ENCODE peak calls at places on chromosomes 6 and 20, in six cellular contexts. One of them, this sample, is unnamed.

GRCh38 chr6:128071212-128071611 is 170.4 kb upstream of the THEMIS start:
- DNase-seq in stomach: no peak
- DNase-seq in foreskin melanocyte: no peak
- DNase-seq in NCI-H510A: no peak
- DNase-seq in stimulated activated CD8-positive, alpha-beta memory T cell treated with anti-CD3 and anti-CD28 coated beads, Interleukin-15, amount 100 ng/mL, for 24 hours: no peak
- DNase-seq in AG09319: no peak
- DNase-seq in this sample: no peak

GRCh38 chr6:85516168-85516567 is 66.3 kb downstream of the NT5E start:
- DNase-seq in stomach: no peak
- DNase-seq in foreskin melanocyte: no peak
- DNase-seq in NCI-H510A: no peak
- DNase-seq in stimulated activated CD8-positive, alpha-beta memory T cell treated with anti-CD3 and anti-CD28 coated beads, Interleukin-15, amount 100 ng/mL, for 24 hours: no peak
- DNase-seq in AG09319: no peak
- DNase-seq in this sample: no peak

GRCh38 chr6:142331075-142331551 is 29.3 kb downstream of the ADGRG6 start:
- DNase-seq in stomach: no peak
- DNase-seq in foreskin melanocyte: peak
- DNase-seq in NCI-H510A: no peak
- DNase-seq in stimulated activated CD8-positive, alpha-beta memory T cell treated with anti-CD3 and anti-CD28 coated beads, Interleukin-15, amount 100 ng/mL, for 24 hours: no peak
- DNase-seq in AG09319: no peak
- DNase-seq in this sample: no peak

GRCh38 chr6:11538049-11538798 is 675 bp downstream of the TMEM170B start:
- DNase-seq in stomach: peak
- DNase-seq in foreskin melanocyte: peak
- DNase-seq in NCI-H510A: no peak
- DNase-seq in stimulated activated CD8-positive, alpha-beta memory T cell treated with anti-CD3 and anti-CD28 coated beads, Interleukin-15, amount 100 ng/mL, for 24 hours: no peak
- DNase-seq in AG09319: no peak
- DNase-seq in this sample: peak

GRCh38 chr6:16758163-16758975 is 2.9 kb downstream of the ATXN1 start:
- DNase-seq in stomach: no peak
- DNase-seq in foreskin melanocyte: no peak
- DNase-seq in NCI-H510A: no peak
- DNase-seq in stimulated activated CD8-positive, alpha-beta memory T cell treated with anti-CD3 and anti-CD28 coated beads, Interleukin-15, amount 100 ng/mL, for 24 hours: no peak
- DNase-seq in AG09319: no peak
- DNase-seq in this sample: no peak

GRCh38 chr6:3759656-3760245 is 8.2 kb upstream of the PXDC1 start:
- DNase-seq in stomach: no peak
- DNase-seq in foreskin melanocyte: no peak
- DNase-seq in NCI-H510A: no peak
- DNase-seq in stimulated activated CD8-positive, alpha-beta memory T cell treated with anti-CD3 and anti-CD28 coated beads, Interleukin-15, amount 100 ng/mL, for 24 hours: no peak
- DNase-seq in AG09319: no peak
- DNase-seq in this sample: no peak

GRCh38 chr6:37679539-37680476 is 17.9 kb downstream of the MDGA1 start:
- DNase-seq in stomach: no peak
- DNase-seq in foreskin melanocyte: no peak
- DNase-seq in NCI-H510A: peak
- DNase-seq in stimulated activated CD8-positive, alpha-beta memory T cell treated with anti-CD3 and anti-CD28 coated beads, Interleukin-15, amount 100 ng/mL, for 24 hours: no peak
- DNase-seq in AG09319: no peak
- DNase-seq in this sample: no peak

GRCh38 chr6:15384901-15385300 is 139.0 kb downstream of the JARID2 start:
- DNase-seq in stomach: no peak
- DNase-seq in foreskin melanocyte: no peak
- DNase-seq in NCI-H510A: no peak
- DNase-seq in stimulated activated CD8-positive, alpha-beta memory T cell treated with anti-CD3 and anti-CD28 coated beads, Interleukin-15, amount 100 ng/mL, for 24 hours: no peak
- DNase-seq in AG09319: no peak
- DNase-seq in this sample: no peak

GRCh38 chr6:36636283-36636682 is 42.1 kb downstream of the SRSF3 start:
- DNase-seq in stomach: no peak
- DNase-seq in foreskin melanocyte: no peak
- DNase-seq in NCI-H510A: no peak
- DNase-seq in stimulated activated CD8-positive, alpha-beta memory T cell treated with anti-CD3 and anti-CD28 coated beads, Interleukin-15, amount 100 ng/mL, for 24 hours: no peak
- DNase-seq in AG09319: no peak
- DNase-seq in this sample: no peak

GRCh38 chr20:10922521-10922920 is 248.7 kb upstream of the JAG1 start:
- DNase-seq in stomach: no peak
- DNase-seq in foreskin melanocyte: no peak
- DNase-seq in NCI-H510A: no peak
- DNase-seq in stimulated activated CD8-positive, alpha-beta memory T cell treated with anti-CD3 and anti-CD28 coated beads, Interleukin-15, amount 100 ng/mL, for 24 hours: no peak
- DNase-seq in AG09319: no peak
- DNase-seq in this sample: no peak

GRCh38 chr6:5996701-5997419 is 9.9 kb downstream of the NRN1 start:
- DNase-seq in stomach: no peak
- DNase-seq in foreskin melanocyte: no peak
- DNase-seq in NCI-H510A: no peak
- DNase-seq in stimulated activated CD8-positive, alpha-beta memory T cell treated with anti-CD3 and anti-CD28 coated beads, Interleukin-15, amount 100 ng/mL, for 24 hours: no peak
- DNase-seq in AG09319: no peak
- DNase-seq in this sample: no peak

GRCh38 chr20:19886666-19887288 is 128.7 kb downstream of the RIN2 start:
- DNase-seq in stomach: no peak
- DNase-seq in foreskin melanocyte: no peak
- DNase-seq in NCI-H510A: no peak
- DNase-seq in stimulated activated CD8-positive, alpha-beta memory T cell treated with anti-CD3 and anti-CD28 coated beads, Interleukin-15, amount 100 ng/mL, for 24 hours: no peak
- DNase-seq in AG09319: no peak
- DNase-seq in this sample: no peak

GRCh38 chr20:62354811-62355341 is 12.2 kb downstream of the LAMA5 start:
- DNase-seq in stomach: no peak
- DNase-seq in foreskin melanocyte: no peak
- DNase-seq in NCI-H510A: no peak
- DNase-seq in stimulated activated CD8-positive, alpha-beta memory T cell treated with anti-CD3 and anti-CD28 coated beads, Interleukin-15, amount 100 ng/mL, for 24 hours: no peak
- DNase-seq in AG09319: no peak
- DNase-seq in this sample: no peak

GRCh38 chr20:38728911-38729642 is 4.8 kb downstream of the SLC32A1 start:
- DNase-seq in stomach: no peak
- DNase-seq in foreskin melanocyte: no peak
- DNase-seq in NCI-H510A: peak
- DNase-seq in stimulated activated CD8-positive, alpha-beta memory T cell treated with anti-CD3 and anti-CD28 coated beads, Interleukin-15, amount 100 ng/mL, for 24 hours: no peak
- DNase-seq in AG09319: no peak
- DNase-seq in this sample: no peak

GRCh38 chr6:99348823-99349619 is 453 bp downstream of the FAXC start:
- DNase-seq in stomach: no peak
- DNase-seq in foreskin melanocyte: no peak
- DNase-seq in NCI-H510A: no peak
- DNase-seq in stimulated activated CD8-positive, alpha-beta memory T cell treated with anti-CD3 and anti-CD28 coated beads, Interleukin-15, amount 100 ng/mL, for 24 hours: no peak
- DNase-seq in AG09319: no peak
- DNase-seq in this sample: peak

GRCh38 chr6:74807701-74808100 is 398.2 kb downstream of the COL12A1 start:
- DNase-seq in stomach: no peak
- DNase-seq in foreskin melanocyte: peak
- DNase-seq in NCI-H510A: no peak
- DNase-seq in stimulated activated CD8-positive, alpha-beta memory T cell treated with anti-CD3 and anti-CD28 coated beads, Interleukin-15, amount 100 ng/mL, for 24 hours: no peak
- DNase-seq in AG09319: no peak
- DNase-seq in this sample: no peak

GRCh38 chr20:26218301-26218700 is 521.6 kb upstream of the ZNF337 start:
- DNase-seq in stomach: no peak
- DNase-seq in foreskin melanocyte: no peak
- DNase-seq in NCI-H510A: no peak
- DNase-seq in stimulated activated CD8-positive, alpha-beta memory T cell treated with anti-CD3 and anti-CD28 coated beads, Interleukin-15, amount 100 ng/mL, for 24 hours: no peak
- DNase-seq in AG09319: no peak
- DNase-seq in this sample: no peak

GRCh38 chr20:46752639-46753235 is 43.3 kb downstream of the SLC2A10 start:
- DNase-seq in stomach: peak
- DNase-seq in foreskin melanocyte: peak
- DNase-seq in NCI-H510A: no peak
- DNase-seq in stimulated activated CD8-positive, alpha-beta memory T cell treated with anti-CD3 and anti-CD28 coated beads, Interleukin-15, amount 100 ng/mL, for 24 hours: peak
- DNase-seq in AG09319: peak
- DNase-seq in this sample: peak

GRCh38 chr6:155486795-155487294 is 31.2 kb upstream of the NOX3 start:
- DNase-seq in stomach: no peak
- DNase-seq in foreskin melanocyte: no peak
- DNase-seq in NCI-H510A: no peak
- DNase-seq in stimulated activated CD8-positive, alpha-beta memory T cell treated with anti-CD3 and anti-CD28 coated beads, Interleukin-15, amount 100 ng/mL, for 24 hours: no peak
- DNase-seq in AG09319: no peak
- DNase-seq in this sample: no peak

GRCh38 chr6:106748547-106749207 is 119.3 kb downstream of the QRSL1 start:
- DNase-seq in stomach: no peak
- DNase-seq in foreskin melanocyte: no peak
- DNase-seq in NCI-H510A: no peak
- DNase-seq in stimulated activated CD8-positive, alpha-beta memory T cell treated with anti-CD3 and anti-CD28 coated beads, Interleukin-15, amount 100 ng/mL, for 24 hours: no peak
- DNase-seq in AG09319: no peak
- DNase-seq in this sample: no peak

GRCh38 chr6:166667886-166668620 is 41.0 kb upstream of the RPS6KA2 start:
- DNase-seq in stomach: no peak
- DNase-seq in foreskin melanocyte: no peak
- DNase-seq in NCI-H510A: no peak
- DNase-seq in stimulated activated CD8-positive, alpha-beta memory T cell treated with anti-CD3 and anti-CD28 coated beads, Interleukin-15, amount 100 ng/mL, for 24 hours: no peak
- DNase-seq in AG09319: no peak
- DNase-seq in this sample: no peak

GRCh38 chr6:89239338-89239737 is 22.2 kb upstream of the GABRR1 start:
- DNase-seq in stomach: no peak
- DNase-seq in foreskin melanocyte: no peak
- DNase-seq in NCI-H510A: no peak
- DNase-seq in stimulated activated CD8-positive, alpha-beta memory T cell treated with anti-CD3 and anti-CD28 coated beads, Interleukin-15, amount 100 ng/mL, for 24 hours: no peak
- DNase-seq in AG09319: no peak
- DNase-seq in this sample: no peak

GRCh38 chr6:116210316-116210715 is 43.6 kb downstream of the TSPYL4 start:
- DNase-seq in stomach: no peak
- DNase-seq in foreskin melanocyte: no peak
- DNase-seq in NCI-H510A: no peak
- DNase-seq in stimulated activated CD8-positive, alpha-beta memory T cell treated with anti-CD3 and anti-CD28 coated beads, Interleukin-15, amount 100 ng/mL, for 24 hours: no peak
- DNase-seq in AG09319: no peak
- DNase-seq in this sample: no peak

GRCh38 chr6:23097569-23097968 is 528.2 kb downstream of the HDGFL1 start:
- DNase-seq in stomach: no peak
- DNase-seq in foreskin melanocyte: no peak
- DNase-seq in NCI-H510A: no peak
- DNase-seq in stimulated activated CD8-positive, alpha-beta memory T cell treated with anti-CD3 and anti-CD28 coated beads, Interleukin-15, amount 100 ng/mL, for 24 hours: no peak
- DNase-seq in AG09319: no peak
- DNase-seq in this sample: no peak

GRCh38 chr6:127015858-127016257 is 102.6 kb upstream of the RSPO3 start:
- DNase-seq in stomach: no peak
- DNase-seq in foreskin melanocyte: no peak
- DNase-seq in NCI-H510A: no peak
- DNase-seq in stimulated activated CD8-positive, alpha-beta memory T cell treated with anti-CD3 and anti-CD28 coated beads, Interleukin-15, amount 100 ng/mL, for 24 hours: no peak
- DNase-seq in AG09319: no peak
- DNase-seq in this sample: no peak

GRCh38 chr6:53730767-53731166 is 64.0 kb upstream of the LRRC1 start:
- DNase-seq in stomach: no peak
- DNase-seq in foreskin melanocyte: no peak
- DNase-seq in NCI-H510A: no peak
- DNase-seq in stimulated activated CD8-positive, alpha-beta memory T cell treated with anti-CD3 and anti-CD28 coated beads, Interleukin-15, amount 100 ng/mL, for 24 hours: no peak
- DNase-seq in AG09319: no peak
- DNase-seq in this sample: no peak

GRCh38 chr20:51549474-51549873 is 7.0 kb upstream of the NFATC2 start:
- DNase-seq in stomach: no peak
- DNase-seq in foreskin melanocyte: no peak
- DNase-seq in NCI-H510A: no peak
- DNase-seq in stimulated activated CD8-positive, alpha-beta memory T cell treated with anti-CD3 and anti-CD28 coated beads, Interleukin-15, amount 100 ng/mL, for 24 hours: no peak
- DNase-seq in AG09319: no peak
- DNase-seq in this sample: no peak

GRCh38 chr20:38730989-38731737 is 6.9 kb downstream of the SLC32A1 start:
- DNase-seq in stomach: peak
- DNase-seq in foreskin melanocyte: no peak
- DNase-seq in NCI-H510A: peak
- DNase-seq in stimulated activated CD8-positive, alpha-beta memory T cell treated with anti-CD3 and anti-CD28 coated beads, Interleukin-15, amount 100 ng/mL, for 24 hours: peak
- DNase-seq in AG09319: no peak
- DNase-seq in this sample: peak

GRCh38 chr6:32254761-32255211 is 30.9 kb upstream of the NOTCH4 start:
- DNase-seq in stomach: no peak
- DNase-seq in foreskin melanocyte: no peak
- DNase-seq in NCI-H510A: no peak
- DNase-seq in stimulated activated CD8-positive, alpha-beta memory T cell treated with anti-CD3 and anti-CD28 coated beads, Interleukin-15, amount 100 ng/mL, for 24 hours: no peak
- DNase-seq in AG09319: no peak
- DNase-seq in this sample: no peak

GRCh38 chr6:7085911-7086310 is 21.9 kb upstream of the RREB1 start:
- DNase-seq in stomach: peak
- DNase-seq in foreskin melanocyte: no peak
- DNase-seq in NCI-H510A: no peak
- DNase-seq in stimulated activated CD8-positive, alpha-beta memory T cell treated with anti-CD3 and anti-CD28 coated beads, Interleukin-15, amount 100 ng/mL, for 24 hours: no peak
- DNase-seq in AG09319: no peak
- DNase-seq in this sample: peak

GRCh38 chr6:19805146-19805515 is 32.0 kb upstream of the ID4 start:
- DNase-seq in stomach: no peak
- DNase-seq in foreskin melanocyte: no peak
- DNase-seq in NCI-H510A: no peak
- DNase-seq in stimulated activated CD8-positive, alpha-beta memory T cell treated with anti-CD3 and anti-CD28 coated beads, Interleukin-15, amount 100 ng/mL, for 24 hours: no peak
- DNase-seq in AG09319: no peak
- DNase-seq in this sample: no peak

GRCh38 chr6:39153766-39154397 is 38.9 kb upstream of the SAYSD1 start:
- DNase-seq in stomach: no peak
- DNase-seq in foreskin melanocyte: no peak
- DNase-seq in NCI-H510A: no peak
- DNase-seq in stimulated activated CD8-positive, alpha-beta memory T cell treated with anti-CD3 and anti-CD28 coated beads, Interleukin-15, amount 100 ng/mL, for 24 hours: no peak
- DNase-seq in AG09319: no peak
- DNase-seq in this sample: no peak

GRCh38 chr6:56932891-56933473 is 21.9 kb upstream of the BEND6 start:
- DNase-seq in stomach: no peak
- DNase-seq in foreskin melanocyte: no peak
- DNase-seq in NCI-H510A: no peak
- DNase-seq in stimulated activated CD8-positive, alpha-beta memory T cell treated with anti-CD3 and anti-CD28 coated beads, Interleukin-15, amount 100 ng/mL, for 24 hours: no peak
- DNase-seq in AG09319: no peak
- DNase-seq in this sample: no peak

GRCh38 chr20:9311132-9311531 is 203.3 kb upstream of the LAMP5 start:
- DNase-seq in stomach: no peak
- DNase-seq in foreskin melanocyte: no peak
- DNase-seq in NCI-H510A: no peak
- DNase-seq in stimulated activated CD8-positive, alpha-beta memory T cell treated with anti-CD3 and anti-CD28 coated beads, Interleukin-15, amount 100 ng/mL, for 24 hours: no peak
- DNase-seq in AG09319: no peak
- DNase-seq in this sample: no peak

GRCh38 chr6:25193865-25194679 is 85.1 kb upstream of the CARMIL1 start:
- DNase-seq in stomach: no peak
- DNase-seq in foreskin melanocyte: no peak
- DNase-seq in NCI-H510A: no peak
- DNase-seq in stimulated activated CD8-positive, alpha-beta memory T cell treated with anti-CD3 and anti-CD28 coated beads, Interleukin-15, amount 100 ng/mL, for 24 hours: no peak
- DNase-seq in AG09319: no peak
- DNase-seq in this sample: no peak

GRCh38 chr6:17280552-17281090 is 540 bp upstream of the RBM24 start:
- DNase-seq in stomach: peak
- DNase-seq in foreskin melanocyte: no peak
- DNase-seq in NCI-H510A: no peak
- DNase-seq in stimulated activated CD8-positive, alpha-beta memory T cell treated with anti-CD3 and anti-CD28 coated beads, Interleukin-15, amount 100 ng/mL, for 24 hours: no peak
- DNase-seq in AG09319: no peak
- DNase-seq in this sample: peak

GRCh38 chr20:43003318-43003928 is 186.3 kb downstream of the PTPRT start:
- DNase-seq in stomach: no peak
- DNase-seq in foreskin melanocyte: no peak
- DNase-seq in NCI-H510A: no peak
- DNase-seq in stimulated activated CD8-positive, alpha-beta memory T cell treated with anti-CD3 and anti-CD28 coated beads, Interleukin-15, amount 100 ng/mL, for 24 hours: no peak
- DNase-seq in AG09319: no peak
- DNase-seq in this sample: no peak

GRCh38 chr6:13369591-13369990 is 41.3 kb upstream of the TBC1D7 start:
- DNase-seq in stomach: no peak
- DNase-seq in foreskin melanocyte: peak
- DNase-seq in NCI-H510A: no peak
- DNase-seq in stimulated activated CD8-positive, alpha-beta memory T cell treated with anti-CD3 and anti-CD28 coated beads, Interleukin-15, amount 100 ng/mL, for 24 hours: no peak
- DNase-seq in AG09319: no peak
- DNase-seq in this sample: no peak

GRCh38 chr6:158322724-158323560 is 10.7 kb downstream of the TULP4 start:
- DNase-seq in stomach: no peak
- DNase-seq in foreskin melanocyte: no peak
- DNase-seq in NCI-H510A: no peak
- DNase-seq in stimulated activated CD8-positive, alpha-beta memory T cell treated with anti-CD3 and anti-CD28 coated beads, Interleukin-15, amount 100 ng/mL, for 24 hours: no peak
- DNase-seq in AG09319: peak
- DNase-seq in this sample: no peak